ENCODE peak calls at places on chromosomes 5 and 9, in six cellular contexts. W, F, L, O, E and S are unnamed samples.

GRCh38 chr5:149837680-149838269 is 106.8 kb downstream of the PDE6A start:
- DNase-seq in W (peak), F (peak), L (peak), O (no peak), E (peak), S (peak)

GRCh38 chr9:93578844-93579243 is 2.5 kb downstream of the PHF2 start:
- DNase-seq in W (no peak), F (no peak), L (no peak), O (no peak), E (no peak), S (no peak)

GRCh38 chr5:119532637-119533036 is 80.3 kb downstream of the HSD17B4 start:
- DNase-seq in W (no peak), F (no peak), L (no peak), O (no peak), E (no peak), S (no peak)

GRCh38 chr5:150731669-150732068 is 27.1 kb downstream of the DCTN4 start:
- DNase-seq in W (no peak), F (no peak), L (no peak), O (no peak), E (no peak), S (no peak)

GRCh38 chr9:134381671-134382505 is 55.6 kb downstream of the RXRA start:
- DNase-seq in W (no peak), F (peak), L (no peak), O (no peak), E (peak), S (no peak)

GRCh38 chr9:137745541-137745991 is 126.8 kb downstream of the EHMT1 start:
- DNase-seq in W (peak), F (no peak), L (no peak), O (peak), E (peak), S (peak)

GRCh38 chr9:35398651-35399335 is 91.1 kb upstream of the RUSC2 start:
- DNase-seq in W (no peak), F (no peak), L (peak), O (no peak), E (no peak), S (no peak)

GRCh38 chr5:68839019-68839552 is 254.7 kb upstream of the SLC30A5 start:
- DNase-seq in W (no peak), F (no peak), L (no peak), O (no peak), E (no peak), S (peak)

GRCh38 chr5:17316973-17317459 is 99.6 kb downstream of the BASP1 start:
- DNase-seq in W (no peak), F (no peak), L (no peak), O (peak), E (no peak), S (peak)

GRCh38 chr5:1543398-1544293 is 19.9 kb upstream of the LPCAT1 start:
- DNase-seq in W (no peak), F (no peak), L (peak), O (no peak), E (no peak), S (no peak)

GRCh38 chr9:85515021-85515420 is 226.7 kb downstream of the AGTPBP1 start:
- DNase-seq in W (peak), F (no peak), L (no peak), O (no peak), E (no peak), S (no peak)
- TF ChIP-seq JUND in W (peak), F (no peak), L (no peak), O (no peak), E (no peak), S (no peak)

GRCh38 chr5:159018855-159019254 is 80.9 kb downstream of the EBF1 start:
- DNase-seq in W (no peak), F (no peak), L (no peak), O (no peak), E (no peak), S (no peak)
- TF ChIP-seq JUND in W (no peak), F (no peak), L (no peak), O (no peak), E (no peak), S (no peak)

GRCh38 chr9:136643596-136644342 is 18.9 kb upstream of the EGFL7 start:
- DNase-seq in W (no peak), F (no peak), L (peak), O (no peak), E (no peak), S (no peak)
- TF ChIP-seq JUND in W (no peak), F (no peak), L (no peak), O (no peak), E (no peak), S (no peak)

GRCh38 chr9:132185164-132186009 is 23.5 kb downstream of the NTNG2 start:
- DNase-seq in W (no peak), F (no peak), L (no peak), O (no peak), E (peak), S (no peak)
- TF ChIP-seq JUND in W (no peak), F (no peak), L (no peak), O (no peak), E (no peak), S (no peak)

GRCh38 chr5:133292300-133292699 is 240.5 kb downstream of the HSPA4 start:
- DNase-seq in W (peak), F (no peak), L (no peak), O (no peak), E (no peak), S (no peak)
- TF ChIP-seq JUND in W (peak), F (no peak), L (no peak), O (no peak), E (no peak), S (no peak)

DNA sequence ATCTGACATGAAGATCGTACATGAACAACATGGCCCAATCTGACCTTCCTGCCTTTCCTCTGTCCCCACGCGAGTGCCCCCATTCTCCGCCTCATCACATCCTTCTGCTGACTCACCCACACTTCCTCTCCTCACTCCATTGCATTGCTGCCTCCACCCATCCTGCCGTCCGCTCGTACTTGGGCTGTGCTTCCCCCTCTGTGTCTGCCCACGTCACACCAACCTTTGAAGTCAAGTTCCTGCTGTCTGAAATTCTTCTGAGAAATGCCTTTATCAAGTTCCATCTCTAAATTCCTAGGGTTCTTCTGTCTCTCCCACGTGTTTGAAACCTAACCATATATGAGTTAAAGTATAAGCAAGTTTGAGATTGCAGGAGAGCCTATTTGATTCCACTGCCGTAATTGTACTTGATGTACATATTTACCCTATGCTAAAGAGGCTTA is 18.0 kb upstream of the STARD4 start:
- DNase-seq in W (peak), F (no peak), L (no peak), O (peak), E (peak), S (peak)
- TF ChIP-seq JUND in W (peak), F (no peak), L (no peak), O (no peak), E (peak), S (no peak)

DNA sequence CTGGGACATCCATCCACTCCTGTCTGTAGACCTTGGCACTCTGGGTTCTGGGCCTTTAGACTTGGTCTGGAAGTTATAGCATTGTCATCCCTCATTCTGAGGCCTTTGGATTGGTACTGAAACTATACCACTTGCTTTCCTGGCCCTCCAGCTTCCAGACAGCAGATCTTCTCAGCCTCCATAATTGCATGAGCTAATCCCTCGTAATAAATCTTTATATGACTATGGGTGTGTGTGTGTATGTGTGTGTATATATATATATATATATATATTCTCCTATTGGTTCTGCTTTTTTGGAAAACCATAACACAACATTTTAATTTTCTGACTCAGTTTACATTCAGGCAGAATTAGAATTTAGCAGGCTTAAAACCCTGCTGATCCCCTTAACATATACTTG is 180.5 kb downstream of the ENC1 start:
- DNase-seq in W (no peak), F (no peak), L (no peak), O (no peak), E (no peak), S (no peak)
- TF ChIP-seq JUND in W (no peak), F (no peak), L (no peak), O (no peak), E (no peak), S (no peak)

DNA sequence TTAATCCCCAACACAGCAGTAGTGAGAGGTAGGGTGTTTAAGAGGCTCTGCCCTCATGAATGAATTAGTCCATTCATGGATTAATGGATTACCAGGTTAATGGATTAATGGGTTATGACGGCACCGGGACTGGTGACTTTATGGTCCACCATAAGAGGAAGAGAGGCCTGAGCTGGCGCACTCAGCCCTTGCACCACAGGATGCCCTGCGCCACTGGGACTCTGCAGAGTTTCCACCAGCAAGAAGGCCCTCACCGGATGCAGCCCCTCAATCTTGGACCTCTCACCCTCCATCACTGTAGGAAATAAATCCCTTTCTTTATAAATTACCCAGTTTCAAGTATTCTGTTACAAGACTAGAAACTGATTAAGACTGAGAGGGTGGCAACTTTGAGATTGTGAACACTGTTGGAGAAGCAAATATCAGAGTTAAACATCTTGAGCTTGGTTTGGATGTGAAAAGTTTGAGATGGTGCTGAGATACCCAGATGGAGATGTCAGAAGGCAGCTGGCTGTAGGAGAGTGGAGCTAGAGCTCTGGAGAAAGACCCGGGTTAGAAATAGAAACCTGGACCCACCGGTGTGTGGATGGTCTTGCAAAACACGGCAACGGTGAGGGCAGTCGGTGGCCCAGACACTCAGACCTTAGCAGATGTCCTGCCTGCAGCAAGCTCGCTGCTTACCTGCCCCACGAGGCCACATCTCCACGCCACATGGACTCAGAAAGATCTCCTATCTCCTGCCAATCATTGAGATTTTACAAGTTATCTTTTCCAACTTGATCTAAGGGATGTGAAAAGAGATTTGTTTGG is 98.8 kb downstream of the HSD17B3 start:
- DNase-seq in W (no peak), F (peak), L (no peak), O (no peak), E (no peak), S (no peak)
- TF ChIP-seq JUND in W (no peak), F (no peak), L (no peak), O (no peak), E (no peak), S (no peak)

DNA sequence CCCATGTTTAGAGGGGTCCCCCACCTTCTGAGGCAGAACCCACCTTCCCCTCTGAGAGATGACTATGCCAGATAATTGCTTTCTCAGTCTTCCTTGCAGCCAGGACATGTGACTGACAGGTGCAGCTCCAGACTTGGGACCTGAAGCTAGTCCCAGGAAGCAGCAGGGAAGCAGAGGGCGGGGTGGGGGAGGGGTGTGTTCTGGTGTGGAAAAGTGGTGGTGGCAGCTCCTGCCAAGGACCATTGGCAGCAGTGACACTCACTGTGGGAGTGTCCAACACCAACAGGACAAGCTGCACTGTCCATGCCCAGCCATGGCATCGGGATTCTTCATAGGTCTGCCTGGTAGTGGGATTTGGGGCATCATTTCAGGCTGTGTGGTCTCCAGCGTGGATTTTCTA is 2.3 kb downstream of the EIF4E1B start:
- DNase-seq in W (no peak), F (no peak), L (no peak), O (no peak), E (no peak), S (no peak)
- TF ChIP-seq JUND in W (no peak), F (no peak), L (no peak), O (no peak), E (no peak), S (no peak)